ENCODE peak calls at places on chromosomes 5 and 9, in four cellular contexts. R is GM12878, Z is K562, X is HepG2. Y is an unnamed sample.

GRCh38 chr9:91179237-91180138 is 182.2 kb downstream of the AUH start:
- DNase-seq in R (no peak), Z (no peak), X (no peak), Y (no peak)

GRCh38 chr5:105619725-105620124 is 2051.0 kb downstream of the EFNA5 start:
- DNase-seq in R (no peak), Z (no peak), X (no peak), Y (no peak)

GRCh38 chr9:92266486-92266885 is 27.0 kb downstream of the IARS1 start:
- DNase-seq in R (no peak), Z (no peak), X (no peak), Y (no peak)

GRCh38 chr9:14315754-14316573 is 2.0 kb upstream of the NFIB start:
- DNase-seq in R (no peak), Z (peak; percentile 8), X (no peak), Y (peak; percentile 69)

GRCh38 chr5:147689436-147689835 is 93.1 kb downstream of the JAKMIP2 start:
- DNase-seq in R (no peak), Z (no peak), X (no peak), Y (no peak)

GRCh38 chr9:91285729-91286353 is 75.9 kb downstream of the AUH start:
- DNase-seq in R (no peak), Z (no peak), X (no peak), Y (no peak)

GRCh38 chr5:137254695-137255094 is 244.4 kb downstream of the SPOCK1 start:
- DNase-seq in R (no peak), Z (no peak), X (no peak), Y (no peak)

GRCh38 chr5:154346427-154346826 is 99.4 kb upstream of the SAP30L start:
- DNase-seq in R (no peak), Z (no peak), X (no peak), Y (no peak)

GRCh38 chr5:181043285-181044092 is 3.4 kb downstream of the BTNL9 start:
- DNase-seq in R (no peak), Z (peak; percentile 36), X (no peak), Y (no peak)

GRCh38 chr5:35876454-35876853 is 19.8 kb downstream of the IL7R start:
- DNase-seq in R (no peak), Z (no peak), X (no peak), Y (no peak)

GRCh38 chr9:73753171-73753570 is 601.5 kb downstream of the ANXA1 start:
- DNase-seq in R (no peak), Z (no peak), X (no peak), Y (no peak)
- H3K4me2 ChIP-seq in R (no peak overlapping the region), Z (no peak overlapping the region), X (no peak overlapping the region), Y (no peak overlapping the region)

GRCh38 chr9:81318571-81318970 is 370.8 kb downstream of the TLE1 start:
- DNase-seq in R (no peak), Z (no peak), X (peak; percentile 12), Y (no peak)

GRCh38 chr9:81320909-81321482 is 368.4 kb downstream of the TLE1 start:
- DNase-seq in R (no peak), Z (no peak), X (no peak), Y (no peak)

GRCh38 chr9:81314525-81314924 is 374.8 kb downstream of the TLE1 start:
- DNase-seq in R (no peak), Z (no peak), X (no peak), Y (no peak)

GRCh38 chr9:81317223-81317622 is 372.1 kb downstream of the TLE1 start:
- DNase-seq in R (no peak), Z (no peak), X (peak; percentile 12), Y (no peak)

GRCh38 chr9:81317939-81318338 is 371.4 kb downstream of the TLE1 start:
- DNase-seq in R (no peak), Z (no peak), X (no peak), Y (no peak)
- TF ChIP-seq JUNB in R (no peak), Z (no peak), X (no peak), Y (no peak)

GRCh38 chr5:145636396-145636795 is 198.7 kb downstream of the PRELID2 start:
- DNase-seq in R (no peak), Z (no peak), X (no peak), Y (no peak)

GRCh38 chr5:145633474-145633873 is 201.7 kb downstream of the PRELID2 start:
- DNase-seq in R (no peak), Z (no peak), X (no peak), Y (no peak)

GRCh38 chr5:145632701-145633100 is 202.4 kb downstream of the PRELID2 start:
- DNase-seq in R (no peak), Z (no peak), X (no peak), Y (no peak)

DNA sequence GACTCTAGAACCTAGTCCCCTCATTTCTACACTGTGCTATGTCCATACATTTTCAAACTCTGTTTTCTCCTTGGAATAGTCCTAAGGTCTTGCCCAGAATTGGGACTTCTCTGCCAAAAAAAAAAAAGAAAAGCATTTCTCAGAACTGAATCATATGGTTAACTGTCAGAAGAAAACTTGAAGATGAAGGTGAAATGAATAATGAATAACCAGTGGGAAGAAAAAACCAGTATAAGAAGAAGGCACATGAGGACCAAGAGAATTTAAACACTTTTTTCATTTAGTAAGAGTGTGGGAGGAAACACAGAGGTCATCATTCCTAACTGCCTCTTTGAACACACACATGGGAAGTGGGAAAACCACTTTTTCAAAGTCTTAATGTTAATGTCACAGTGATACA is 197.7 kb downstream of the PRELID2 start:
- DNase-seq in R (no peak), Z (no peak), X (no peak), Y (no peak)
- TF ChIP-seq CREB1 in R (no peak), Z (no peak), X (no peak), Y (no peak)

DNA sequence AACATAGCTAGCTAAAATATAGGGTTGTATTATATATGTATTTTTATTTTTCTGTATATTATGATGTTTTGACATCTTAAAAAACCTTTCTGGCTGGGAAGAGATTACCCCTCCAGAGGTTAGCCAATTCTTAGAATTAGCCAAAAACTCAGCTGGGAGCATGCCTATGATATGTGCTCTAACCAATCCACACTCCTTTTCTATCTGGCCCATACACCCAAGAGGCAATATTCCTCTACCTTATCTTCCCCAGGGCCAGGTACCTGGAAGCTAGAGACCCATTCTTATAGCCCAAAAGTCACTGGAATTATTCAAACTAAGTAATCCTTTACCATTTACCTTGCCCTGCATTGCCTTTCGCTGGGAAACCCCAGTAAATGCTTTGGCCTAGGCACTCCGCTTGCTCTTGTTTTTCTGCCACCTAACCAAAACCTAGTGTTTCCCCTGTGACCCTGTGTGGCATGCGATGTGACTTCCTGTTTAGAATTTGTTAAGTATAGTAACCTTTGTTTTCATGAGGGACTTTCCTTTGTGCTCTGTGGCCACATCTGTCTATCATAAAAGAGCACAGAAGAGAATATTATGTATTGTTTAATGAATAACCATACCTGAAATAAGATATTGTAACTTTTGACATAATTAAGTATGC is 37.4 kb downstream of the CSNK1G3 start:
- DNase-seq in R (peak; percentile 85), Z (no peak), X (no peak), Y (no peak)
- H3K4me2 ChIP-seq in R (peak overlapping the region; percentile 61), Z (no peak overlapping the region), X (no peak overlapping the region), Y (no peak overlapping the region)

GRCh38 chr9:110048473-110048975 is 159.4 kb downstream of the C9orf152 start:
- DNase-seq in R (peak; percentile 56), Z (peak; percentile 66), X (no peak), Y (peak; percentile 83)

GRCh38 chr9:110047955-110048472 is 159.9 kb downstream of the C9orf152 start:
- DNase-seq in R (no peak), Z (no peak), X (no peak), Y (no peak)

GRCh38 chr9:110049699-110050450 is 158.1 kb downstream of the C9orf152 start:
- DNase-seq in R (no peak), Z (no peak), X (no peak), Y (peak; percentile 69)

GRCh38 chr9:110047232-110047954 is 160.6 kb downstream of the C9orf152 start:
- DNase-seq in R (no peak), Z (no peak), X (no peak), Y (peak; percentile 77)

GRCh38 chr9:110048976-110049698 is 158.8 kb downstream of the C9orf152 start:
- DNase-seq in R (no peak), Z (no peak), X (no peak), Y (peak; percentile 31)
- TF ChIP-seq JUNB in R (no peak), Z (no peak), X (no peak), Y (no peak)

Y was measured in GM23338.